ENCODE peak calls at places on chromosomes 11 and 22, in five cellular contexts. E, G, M, Y and R are unnamed samples.

GRCh38 chr22:44276706-44277403 is 35.9 kb downstream of the SHISAL1 start:
- DNase-seq in Y (no peak), G (no peak), M (no peak), E (no peak), R (no peak)

GRCh38 chr22:27194096-27194748 is 536.8 kb downstream of the MIAT start:
- DNase-seq in G (no peak), E (no peak), Y (no peak), M (no peak), R (no peak)

GRCh38 chr22:47177334-47177815 is 414.9 kb downstream of the TBC1D22A start:
- DNase-seq in Y (no peak), M (no peak), E (no peak), G (no peak), R (no peak)

GRCh38 chr11:130477646-130478203 is 29.3 kb downstream of the ADAMTS15 start:
- DNase-seq in M (peak), E (no peak), G (no peak), Y (no peak), R (peak)

GRCh38 chr11:60858236-60858635 is 2.5 kb upstream of the PTGDR2 start:
- DNase-seq in E (no peak), M (no peak), Y (no peak), G (no peak), R (no peak)

GRCh38 chr11:79129702-79130101 is 311.1 kb downstream of the TENM4 start:
- DNase-seq in M (no peak), E (no peak), G (no peak), Y (no peak), R (no peak)

GRCh38 chr11:126415128-126415527 is 59.6 kb downstream of the ST3GAL4 start:
- DNase-seq in Y (no peak), G (no peak), E (no peak), M (no peak), R (no peak)

GRCh38 chr11:11510939-11511338 is 110.9 kb downstream of the GALNT18 start:
- DNase-seq in Y (no peak), M (no peak), G (no peak), E (no peak), R (no peak)

GRCh38 chr11:34300571-34301295 is 57.1 kb downstream of the ABTB2 start:
- DNase-seq in M (no peak), Y (no peak), G (no peak), E (no peak), R (no peak)

GRCh38 chr22:50257451-50258360 is 3.8 kb downstream of the MAPK12 start:
- DNase-seq in E (no peak), G (no peak), Y (no peak), M (no peak), R (no peak)

GRCh38 chr22:24553597-24554315 is 1.2 kb downstream of the GUCD1 start:
- DNase-seq in G (no peak), M (peak), Y (no peak), E (no peak), R (peak)

GRCh38 chr11:93279911-93280347 is 50.6 kb upstream of the DEUP1 start:
- DNase-seq in Y (no peak), M (no peak), E (no peak), G (no peak), R (no peak)

GRCh38 chr11:67381244-67381972 is 8.0 kb upstream of the CLCF1 start:
- DNase-seq in E (no peak), M (no peak), G (no peak), Y (no peak), R (no peak)

GRCh38 chr11:17531071-17531817 is 13.0 kb downstream of the USH1C start:
- DNase-seq in G (no peak), M (no peak), Y (no peak), E (no peak), R (no peak)

GRCh38 chr11:131724436-131724995 is 354.1 kb downstream of the NTM start:
- DNase-seq in E (no peak), M (no peak), Y (no peak), G (no peak), R (no peak)

GRCh38 chr22:44697423-44698179 is 4.4 kb upstream of the PRR5 start:
- DNase-seq in G (no peak), E (peak), M (peak), Y (peak), R (peak)